ENCODE peak calls at places on chromosomes 4 and X, in eight cellular contexts. W is heart right ventricle, L is thyroid gland, J is WERI-Rb-1, V is pancreas, D is cardiac muscle cell, E is H9, K is right atrium auricular region. B is an unnamed sample.

GRCh38 chr4:127140306-127140705 is 492.5 kb upstream of the INTU start:
- DNase-seq in W (no peak), J (no peak), V (no peak), E (no peak), L (no peak), K (no peak), D (no peak), B (no peak)

GRCh38 chrX:124086411-124086810 is 124.9 kb downstream of the STAG2 start:
- DNase-seq in D (no peak), L (no peak), E (no peak), W (no peak), K (no peak), V (no peak), J (no peak), B (no peak)

GRCh38 chrX:35015627-35016026 is 73.0 kb downstream of the FAM47B start:
- DNase-seq in V (no peak), K (no peak), D (no peak), L (no peak), W (no peak), E (no peak), J (no peak), B (no peak)

GRCh38 chr4:77586953-77587383 is 18.7 kb upstream of the CXCL13 start:
- DNase-seq in D (no peak), W (no peak), E (no peak), L (no peak), J (no peak), K (no peak), V (no peak), B (no peak)

GRCh38 chr4:98659741-98660507 is 1.5 kb upstream of the TSPAN5 start:
- DNase-seq in E (no peak), L (no peak), W (no peak), D (no peak), K (no peak), J (no peak), V (no peak), B (no peak)

GRCh38 chr4:147617841-147618421 is 734 bp downstream of the TMEM184C start:
- DNase-seq in K (no peak), V (no peak), D (no peak), L (no peak), W (no peak), E (no peak), J (no peak), B (no peak)

GRCh38 chr4:56730097-56730496 is 49.0 kb upstream of the HOPX start:
- DNase-seq in E (no peak), V (no peak), D (no peak), W (no peak), K (no peak), L (no peak), J (no peak), B (no peak)

GRCh38 chr4:123418486-123418931 is 21.9 kb downstream of the SPRY1 start:
- DNase-seq in L (peak; percentile 55), K (no peak), W (no peak), E (peak; percentile 74), D (peak; percentile 50), J (no peak), V (no peak), B (no peak)

GRCh38 chrX:8741981-8742380 is 10.0 kb upstream of the ANOS1 start:
- DNase-seq in J (no peak), D (no peak), W (no peak), L (no peak), V (no peak), E (no peak), K (no peak), B (no peak)

GRCh38 chr4:2284161-2284933 is 22.4 kb upstream of the MXD4 start:
- DNase-seq in K (no peak), J (no peak), E (no peak), L (no peak), W (no peak), V (peak; percentile 33), D (no peak), B (no peak)

GRCh38 chr4:48962636-48963035 is 23.4 kb upstream of the CWH43 start:
- DNase-seq in J (no peak), D (no peak), L (peak; percentile 63), K (no peak), V (no peak), E (no peak), W (no peak), B (no peak)

GRCh38 chr4:10051536-10052135 is 30.3 kb upstream of the SLC2A9 start:
- DNase-seq in J (peak; percentile 92), V (no peak), E (no peak), K (no peak), D (no peak), L (no peak), W (no peak), B (no peak)

GRCh38 chr4:55001538-55001937 is 123.9 kb downstream of the KDR start:
- DNase-seq in J (no peak), D (no peak), V (no peak), E (no peak), K (no peak), L (no peak), W (no peak), B (no peak)

GRCh38 chr4:78237360-78237759 is 180.2 kb downstream of the FRAS1 start:
- DNase-seq in J (no peak), E (no peak), V (no peak), L (no peak), D (no peak), W (no peak), K (no peak), B (no peak)

GRCh38 chr4:54227261-54228063 is 1.6 kb upstream of the PDGFRA start:
- DNase-seq in J (no peak), W (peak; percentile 14), K (peak; percentile 69), L (no peak), V (no peak), D (peak; percentile 74), E (peak; percentile 72), B (no peak)

GRCh38 chrX:103520391-103520790 is 1.1 kb upstream of the RAB40A start:
- DNase-seq in E (no peak), L (no peak), W (no peak), K (no peak), J (no peak), D (no peak), V (no peak), B (no peak)

GRCh38 chr4:157121396-157121795 is 45.4 kb downstream of the GLRB start:
- DNase-seq in L (no peak), D (no peak), V (no peak), K (no peak), W (no peak), E (no peak), J (no peak), B (no peak)

GRCh38 chr4:110091426-110091825 is 107.0 kb downstream of the ELOVL6 start:
- DNase-seq in V (no peak), K (no peak), D (no peak), E (no peak), J (no peak), L (no peak), W (no peak), B (no peak)

GRCh38 chrX:106959897-106960296 is 39.7 kb downstream of the CLDN2 start:
- DNase-seq in E (no peak), V (no peak), J (no peak), L (no peak), W (no peak), K (no peak), D (peak; percentile 66), B (no peak)

GRCh38 chrX:118627084-118627758 is 100.2 kb upstream of the IL13RA1 start:
- DNase-seq in W (no peak), E (no peak), K (no peak), D (no peak), L (no peak), V (no peak), J (no peak), B (no peak)

GRCh38 chr4:76211769-76212168 is 1.9 kb downstream of the SCARB2 start:
- DNase-seq in E (no peak), D (no peak), W (no peak), K (no peak), J (no peak), V (no peak), L (no peak), B (no peak)

GRCh38 chrX:121641560-121641959 is 594.1 kb downstream of the GLUD2 start:
- DNase-seq in D (no peak), J (no peak), E (no peak), K (no peak), W (no peak), L (no peak), V (no peak), B (no peak)

GRCh38 chr4:45946699-45947098 is 177.2 kb downstream of the GABRG1 start:
- DNase-seq in L (no peak), K (no peak), E (no peak), D (no peak), W (no peak), V (no peak), J (no peak), B (no peak)

GRCh38 chr4:45939056-45939455 is 184.8 kb downstream of the GABRG1 start:
- DNase-seq in J (no peak), W (no peak), E (no peak), D (no peak), L (no peak), K (no peak), V (no peak), B (no peak)

DNA sequence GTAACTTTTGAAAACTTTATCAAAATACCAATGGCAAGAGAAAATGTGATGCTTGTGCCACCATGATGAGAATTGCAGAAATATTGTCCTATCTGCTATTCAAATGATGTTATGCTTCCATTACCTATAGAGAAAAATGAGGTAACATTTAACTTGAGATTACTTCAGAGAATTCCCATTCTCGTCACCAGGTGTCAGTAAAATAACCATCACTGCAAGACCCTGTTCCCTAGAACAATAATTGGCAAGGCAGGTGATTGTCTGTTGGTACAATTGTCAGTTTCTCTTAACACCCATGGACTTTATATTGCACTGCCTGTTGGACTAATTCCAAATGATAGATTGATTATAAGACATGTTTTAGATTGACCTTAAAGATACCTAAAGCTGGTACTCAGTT is 179.9 kb downstream of the GABRG1 start:
- DNase-seq in E (no peak), J (no peak), L (no peak), W (no peak), D (peak; percentile 8), V (no peak), K (no peak), B (no peak)
- TF ChIP-seq CTCF in E (peak; percentile 47), J (peak; percentile 2), L (no peak), W (no peak), D (no peak), V (no peak), K (no peak), B (no peak)

GRCh38 chrX:111847491-111847890 is 28.5 kb upstream of the TRPC5OS start:
- DNase-seq in E (no peak), K (no peak), D (no peak), V (no peak), L (no peak), J (no peak), W (no peak), B (no peak)
- H3K9me3 ChIP-seq in E (no peaks in the 10 kb centered on the region), K (no peaks in the 10 kb centered on the region), D (no peaks in the 10 kb centered on the region), V (no peaks in the 10 kb centered on the region), L (no peaks in the 10 kb centered on the region), J (no peaks in the 10 kb centered on the region), W (no peaks in the 10 kb centered on the region), B (no peaks in the 10 kb centered on the region)

GRCh38 chr4:67126115-67126514 is 419.2 kb downstream of the CENPC start:
- DNase-seq in J (no peak), W (no peak), V (no peak), D (no peak), L (no peak), E (no peak), K (no peak), B (no peak)

GRCh38 chr4:67122029-67122428 is 423.3 kb downstream of the CENPC start:
- DNase-seq in J (peak; percentile 34), K (no peak), V (no peak), D (peak; percentile 48), L (no peak), E (no peak), W (no peak), B (no peak)
- TF ChIP-seq CTCF in J (peak; percentile 49), K (no peak), V (no peak), D (peak; percentile 40), L (no peak), E (peak; percentile 81), W (peak; percentile 11), B (no peak)

GRCh38 chrX:81875800-81876199 is 673.9 kb downstream of the SH3BGRL start:
- DNase-seq in W (no peak), J (no peak), V (no peak), E (no peak), D (no peak), L (no peak), K (no peak), B (no peak)
- H3K9me3 ChIP-seq in W (no peaks in the 10 kb centered on the region), J (no peaks in the 10 kb centered on the region), V (no peaks in the 10 kb centered on the region), E (peaks cover 85% of the 10 kb centered on the region), D (no peaks in the 10 kb centered on the region), L (no peaks in the 10 kb centered on the region), K (peaks cover 8% of the 10 kb centered on the region), B (peaks cover 14% of the 10 kb centered on the region)